ENCODE peak calls at places on chromosome 9, in six cellular contexts. One of them, this sample, is unnamed.

GRCh38 chr9:104969116-104969515 is 41.2 kb upstream of the ABCA1 start:
- DNase-seq in Caki2: no peak
- DNase-seq in CD8-positive, alpha-beta T cell: no peak
- DNase-seq in astrocyte of the hippocampus: no peak
- DNase-seq in Calu3: no peak
- DNase-seq in T-cell: no peak
- DNase-seq in this sample: no peak

GRCh38 chr9:14209399-14209990 is 104.4 kb downstream of the NFIB start:
- DNase-seq in T-cell: no peak
- DNase-seq in Calu3: no peak
- DNase-seq in Caki2: no peak
- DNase-seq in CD8-positive, alpha-beta T cell: no peak
- DNase-seq in astrocyte of the hippocampus: peak; percentile 31
- DNase-seq in this sample: no peak

GRCh38 chr9:757246-757881 is 84.1 kb upstream of the DMRT1 start:
- DNase-seq in T-cell: no peak
- DNase-seq in CD8-positive, alpha-beta T cell: peak; percentile 36
- DNase-seq in astrocyte of the hippocampus: peak; percentile 61
- DNase-seq in Calu3: peak; percentile 28
- DNase-seq in Caki2: no peak
- DNase-seq in this sample: peak; percentile 81

GRCh38 chr9:97536480-97536879 is 35.0 kb downstream of the TMOD1 start:
- DNase-seq in astrocyte of the hippocampus: no peak
- DNase-seq in Calu3: no peak
- DNase-seq in T-cell: no peak
- DNase-seq in Caki2: no peak
- DNase-seq in CD8-positive, alpha-beta T cell: no peak
- DNase-seq in this sample: no peak

GRCh38 chr9:37498457-37498856 is 12.7 kb downstream of the POLR1E start:
- DNase-seq in astrocyte of the hippocampus: no peak
- DNase-seq in Calu3: no peak
- DNase-seq in T-cell: no peak
- DNase-seq in Caki2: no peak
- DNase-seq in CD8-positive, alpha-beta T cell: no peak
- DNase-seq in this sample: no peak

GRCh38 chr9:79568337-79569084 is 3.3 kb upstream of the TLE4 start:
- DNase-seq in Caki2: no peak
- DNase-seq in CD8-positive, alpha-beta T cell: no peak
- DNase-seq in Calu3: no peak
- DNase-seq in astrocyte of the hippocampus: no peak
- DNase-seq in T-cell: no peak
- DNase-seq in this sample: no peak

GRCh38 chr9:93112864-93113389 is 16.9 kb downstream of the CARD19 start:
- DNase-seq in CD8-positive, alpha-beta T cell: no peak
- DNase-seq in Caki2: no peak
- DNase-seq in astrocyte of the hippocampus: no peak
- DNase-seq in Calu3: no peak
- DNase-seq in T-cell: no peak
- DNase-seq in this sample: peak; percentile 82

GRCh38 chr9:92496401-92496800 is 14.1 kb upstream of the ASPN start:
- DNase-seq in Caki2: no peak
- DNase-seq in CD8-positive, alpha-beta T cell: no peak
- DNase-seq in astrocyte of the hippocampus: no peak
- DNase-seq in T-cell: no peak
- DNase-seq in Calu3: no peak
- DNase-seq in this sample: no peak

GRCh38 chr9:113395000-113395861 is 5.9 kb downstream of the ALAD start:
- DNase-seq in T-cell: no peak
- DNase-seq in CD8-positive, alpha-beta T cell: no peak
- DNase-seq in Calu3: no peak
- DNase-seq in astrocyte of the hippocampus: no peak
- DNase-seq in Caki2: no peak
- DNase-seq in this sample: no peak

GRCh38 chr9:95880011-95880690 is 4.7 kb downstream of the ERCC6L2 start:
- DNase-seq in T-cell: no peak
- DNase-seq in CD8-positive, alpha-beta T cell: no peak
- DNase-seq in Calu3: no peak
- DNase-seq in Caki2: peak; percentile 6
- DNase-seq in astrocyte of the hippocampus: peak; percentile 40
- DNase-seq in this sample: no peak

GRCh38 chr9:129716091-129716490 is 36.8 kb downstream of the PTGES start:
- DNase-seq in astrocyte of the hippocampus: peak; percentile 38
- DNase-seq in Caki2: no peak
- DNase-seq in T-cell: no peak
- DNase-seq in CD8-positive, alpha-beta T cell: no peak
- DNase-seq in Calu3: no peak
- DNase-seq in this sample: no peak

GRCh38 chr9:94638335-94639044 is 828 bp downstream of the FBP1 start:
- DNase-seq in Caki2: no peak
- DNase-seq in CD8-positive, alpha-beta T cell: no peak
- DNase-seq in Calu3: no peak
- DNase-seq in T-cell: no peak
- DNase-seq in astrocyte of the hippocampus: no peak
- DNase-seq in this sample: no peak

GRCh38 chr9:16870606-16871357 is at the start of gene BNC2:
- DNase-seq in Caki2: peak; percentile 33
- DNase-seq in T-cell: no peak
- DNase-seq in astrocyte of the hippocampus: peak; percentile 85
- DNase-seq in Calu3: peak; percentile 7
- DNase-seq in CD8-positive, alpha-beta T cell: no peak
- DNase-seq in this sample: peak; percentile 24

GRCh38 chr9:122129969-122130368 is 29.6 kb downstream of the NDUFA8 start:
- DNase-seq in astrocyte of the hippocampus: no peak
- DNase-seq in CD8-positive, alpha-beta T cell: no peak
- DNase-seq in T-cell: no peak
- DNase-seq in Calu3: no peak
- DNase-seq in Caki2: no peak
- DNase-seq in this sample: no peak

GRCh38 chr9:124394596-124394995 is 20.6 kb downstream of the PSMB7 start:
- DNase-seq in Caki2: no peak
- DNase-seq in CD8-positive, alpha-beta T cell: no peak
- DNase-seq in astrocyte of the hippocampus: no peak
- DNase-seq in T-cell: no peak
- DNase-seq in Calu3: no peak
- DNase-seq in this sample: no peak

GRCh38 chr9:124239249-124240073 is 18.3 kb upstream of the NEK6 start:
- DNase-seq in Caki2: no peak
- DNase-seq in CD8-positive, alpha-beta T cell: no peak
- DNase-seq in astrocyte of the hippocampus: no peak
- DNase-seq in Calu3: no peak
- DNase-seq in T-cell: no peak
- DNase-seq in this sample: no peak

GRCh38 chr9:38443597-38443996 is 19.3 kb upstream of the IGFBPL1 start:
- DNase-seq in Caki2: no peak
- DNase-seq in CD8-positive, alpha-beta T cell: no peak
- DNase-seq in astrocyte of the hippocampus: no peak
- DNase-seq in T-cell: no peak
- DNase-seq in Calu3: no peak
- DNase-seq in this sample: no peak

GRCh38 chr9:29397148-29397547 is 1823.9 kb upstream of the C9orf72 start:
- DNase-seq in astrocyte of the hippocampus: no peak
- DNase-seq in Caki2: no peak
- DNase-seq in T-cell: no peak
- DNase-seq in CD8-positive, alpha-beta T cell: no peak
- DNase-seq in Calu3: no peak
- DNase-seq in this sample: no peak

GRCh38 chr9:26033346-26033745 is 355.1 kb upstream of the TUSC1 start:
- DNase-seq in astrocyte of the hippocampus: peak; percentile 29
- DNase-seq in Calu3: no peak
- DNase-seq in CD8-positive, alpha-beta T cell: no peak
- DNase-seq in Caki2: no peak
- DNase-seq in T-cell: no peak
- DNase-seq in this sample: no peak

GRCh38 chr9:546797-547223 is 294.7 kb upstream of the DMRT1 start:
- DNase-seq in Caki2: no peak
- DNase-seq in CD8-positive, alpha-beta T cell: no peak
- DNase-seq in astrocyte of the hippocampus: peak; percentile 42
- DNase-seq in T-cell: no peak
- DNase-seq in Calu3: no peak
- DNase-seq in this sample: no peak

GRCh38 chr9:134720796-134721195 is 79.2 kb downstream of the COL5A1 start:
- DNase-seq in astrocyte of the hippocampus: no peak
- DNase-seq in T-cell: no peak
- DNase-seq in Caki2: no peak
- DNase-seq in Calu3: no peak
- DNase-seq in CD8-positive, alpha-beta T cell: no peak
- DNase-seq in this sample: no peak

GRCh38 chr9:70003786-70004185 is 39.9 kb upstream of the MAMDC2 start:
- DNase-seq in T-cell: no peak
- DNase-seq in astrocyte of the hippocampus: peak; percentile 68
- DNase-seq in CD8-positive, alpha-beta T cell: no peak
- DNase-seq in Calu3: no peak
- DNase-seq in Caki2: no peak
- DNase-seq in this sample: no peak

GRCh38 chr9:127808347-127809001 is 5.8 kb downstream of the FPGS start:
- DNase-seq in Caki2: no peak
- DNase-seq in Calu3: no peak
- DNase-seq in astrocyte of the hippocampus: no peak
- DNase-seq in CD8-positive, alpha-beta T cell: no peak
- DNase-seq in T-cell: no peak
- DNase-seq in this sample: no peak

GRCh38 chr9:1647776-1648175 is 367.4 kb upstream of the SMARCA2 start:
- DNase-seq in astrocyte of the hippocampus: peak; percentile 21
- DNase-seq in T-cell: no peak
- DNase-seq in Calu3: no peak
- DNase-seq in CD8-positive, alpha-beta T cell: no peak
- DNase-seq in Caki2: peak; percentile 25
- DNase-seq in this sample: no peak

GRCh38 chr9:95793924-95794828 is 81.3 kb upstream of the ERCC6L2 start:
- DNase-seq in Calu3: no peak
- DNase-seq in T-cell: no peak
- DNase-seq in astrocyte of the hippocampus: peak; percentile 93
- DNase-seq in CD8-positive, alpha-beta T cell: no peak
- DNase-seq in Caki2: peak; percentile 87
- DNase-seq in this sample: no peak

GRCh38 chr9:114178756-114179450 is 23.6 kb downstream of the COL27A1 start:
- DNase-seq in Caki2: no peak
- DNase-seq in T-cell: no peak
- DNase-seq in astrocyte of the hippocampus: no peak
- DNase-seq in Calu3: no peak
- DNase-seq in CD8-positive, alpha-beta T cell: no peak
- DNase-seq in this sample: no peak

GRCh38 chr9:99105152-99106043 is 485 bp downstream of the TGFBR1 start:
- DNase-seq in CD8-positive, alpha-beta T cell: peak; percentile 63
- DNase-seq in astrocyte of the hippocampus: peak; percentile 90
- DNase-seq in Calu3: peak; percentile 70
- DNase-seq in Caki2: peak; percentile 69
- DNase-seq in T-cell: peak; percentile 10
- DNase-seq in this sample: peak; percentile 69

GRCh38 chr9:126376903-126377342 is 50.3 kb downstream of the MVB12B start:
- DNase-seq in astrocyte of the hippocampus: no peak
- DNase-seq in CD8-positive, alpha-beta T cell: no peak
- DNase-seq in T-cell: no peak
- DNase-seq in Caki2: no peak
- DNase-seq in Calu3: no peak
- DNase-seq in this sample: no peak

GRCh38 chr9:71001780-71002386 is 119.5 kb downstream of the TRPM3 start:
- DNase-seq in T-cell: no peak
- DNase-seq in Calu3: peak; percentile 63
- DNase-seq in astrocyte of the hippocampus: peak; percentile 52
- DNase-seq in Caki2: peak; percentile 4
- DNase-seq in CD8-positive, alpha-beta T cell: no peak
- DNase-seq in this sample: no peak

GRCh38 chr9:69157751-69158466 is 16.2 kb upstream of the TJP2 start:
- DNase-seq in T-cell: no peak
- DNase-seq in Calu3: no peak
- DNase-seq in Caki2: no peak
- DNase-seq in CD8-positive, alpha-beta T cell: no peak
- DNase-seq in astrocyte of the hippocampus: peak; percentile 56
- DNase-seq in this sample: no peak

This sample was measured in lower leg skin.